ENCODE peak calls at places on chromosomes 13 and 19, in eight cellular contexts. One of them, this sample, is unnamed.

GRCh38 chr13:99971576-99972189 is at the start of gene ZIC5:
- DNase-seq in activated CD4-positive, alpha-beta T cell treated with anti-CD3 and anti-CD28 coated beads for 24 hours: no peak
- DNase-seq in stimulated activated CD4-positive, alpha-beta T cell treated with anti-CD3 and anti-CD28 coated beads, Interleukin-15, amount 100 ng/mL, for 1 hour: no peak
- DNase-seq in occipital lobe: no peak
- DNase-seq in Daoy: peak
- DNase-seq in fibroblast of mammary gland: no peak
- DNase-seq in cortex of kidney: no peak
- DNase-seq in iPS DF 6.9: no peak
- DNase-seq in this sample: no peak

GRCh38 chr13:32153056-32153455 is 121.5 kb downstream of the FRY start:
- DNase-seq in iPS DF 6.9: no peak
- DNase-seq in occipital lobe: no peak
- DNase-seq in stimulated activated CD4-positive, alpha-beta T cell treated with anti-CD3 and anti-CD28 coated beads, Interleukin-15, amount 100 ng/mL, for 1 hour: no peak
- DNase-seq in cortex of kidney: no peak
- DNase-seq in Daoy: no peak
- DNase-seq in activated CD4-positive, alpha-beta T cell treated with anti-CD3 and anti-CD28 coated beads for 24 hours: no peak
- DNase-seq in fibroblast of mammary gland: peak
- DNase-seq in this sample: no peak

GRCh38 chr13:23578411-23579071 is 8.3 kb downstream of the TNFRSF19 start:
- DNase-seq in iPS DF 6.9: peak
- DNase-seq in Daoy: peak
- DNase-seq in activated CD4-positive, alpha-beta T cell treated with anti-CD3 and anti-CD28 coated beads for 24 hours: peak
- DNase-seq in cortex of kidney: no peak
- DNase-seq in occipital lobe: no peak
- DNase-seq in fibroblast of mammary gland: peak
- DNase-seq in stimulated activated CD4-positive, alpha-beta T cell treated with anti-CD3 and anti-CD28 coated beads, Interleukin-15, amount 100 ng/mL, for 1 hour: peak
- DNase-seq in this sample: peak

GRCh38 chr13:43388282-43389034 is 365.1 kb downstream of the DNAJC15 start:
- DNase-seq in cortex of kidney: no peak
- DNase-seq in Daoy: no peak
- DNase-seq in iPS DF 6.9: no peak
- DNase-seq in activated CD4-positive, alpha-beta T cell treated with anti-CD3 and anti-CD28 coated beads for 24 hours: no peak
- DNase-seq in occipital lobe: no peak
- DNase-seq in fibroblast of mammary gland: no peak
- DNase-seq in stimulated activated CD4-positive, alpha-beta T cell treated with anti-CD3 and anti-CD28 coated beads, Interleukin-15, amount 100 ng/mL, for 1 hour: no peak
- DNase-seq in this sample: no peak

GRCh38 chr19:37218592-37218935 is 550 bp downstream of the ZNF383 start:
- DNase-seq in stimulated activated CD4-positive, alpha-beta T cell treated with anti-CD3 and anti-CD28 coated beads, Interleukin-15, amount 100 ng/mL, for 1 hour: no peak
- DNase-seq in iPS DF 6.9: no peak
- DNase-seq in Daoy: peak
- DNase-seq in fibroblast of mammary gland: peak
- DNase-seq in cortex of kidney: no peak
- DNase-seq in activated CD4-positive, alpha-beta T cell treated with anti-CD3 and anti-CD28 coated beads for 24 hours: no peak
- DNase-seq in occipital lobe: no peak
- DNase-seq in this sample: no peak

GRCh38 chr19:4337906-4338440 is 654 bp downstream of the STAP2 start:
- DNase-seq in stimulated activated CD4-positive, alpha-beta T cell treated with anti-CD3 and anti-CD28 coated beads, Interleukin-15, amount 100 ng/mL, for 1 hour: no peak
- DNase-seq in activated CD4-positive, alpha-beta T cell treated with anti-CD3 and anti-CD28 coated beads for 24 hours: no peak
- DNase-seq in cortex of kidney: no peak
- DNase-seq in occipital lobe: no peak
- DNase-seq in Daoy: no peak
- DNase-seq in fibroblast of mammary gland: no peak
- DNase-seq in iPS DF 6.9: no peak
- DNase-seq in this sample: no peak

GRCh38 chr19:18789883-18790565 is 1.1 kb downstream of the COMP start:
- DNase-seq in Daoy: peak
- DNase-seq in iPS DF 6.9: no peak
- DNase-seq in cortex of kidney: no peak
- DNase-seq in activated CD4-positive, alpha-beta T cell treated with anti-CD3 and anti-CD28 coated beads for 24 hours: peak
- DNase-seq in stimulated activated CD4-positive, alpha-beta T cell treated with anti-CD3 and anti-CD28 coated beads, Interleukin-15, amount 100 ng/mL, for 1 hour: peak
- DNase-seq in occipital lobe: no peak
- DNase-seq in fibroblast of mammary gland: peak
- DNase-seq in this sample: no peak

GRCh38 chr19:47075179-47075811 is 26.9 kb upstream of the TMEM160 start:
- DNase-seq in fibroblast of mammary gland: no peak
- DNase-seq in iPS DF 6.9: no peak
- DNase-seq in occipital lobe: no peak
- DNase-seq in activated CD4-positive, alpha-beta T cell treated with anti-CD3 and anti-CD28 coated beads for 24 hours: no peak
- DNase-seq in stimulated activated CD4-positive, alpha-beta T cell treated with anti-CD3 and anti-CD28 coated beads, Interleukin-15, amount 100 ng/mL, for 1 hour: no peak
- DNase-seq in Daoy: no peak
- DNase-seq in cortex of kidney: no peak
- DNase-seq in this sample: no peak

GRCh38 chr13:73803997-73804396 is 330.2 kb downstream of the KLF12 start:
- DNase-seq in occipital lobe: no peak
- DNase-seq in Daoy: no peak
- DNase-seq in stimulated activated CD4-positive, alpha-beta T cell treated with anti-CD3 and anti-CD28 coated beads, Interleukin-15, amount 100 ng/mL, for 1 hour: no peak
- DNase-seq in iPS DF 6.9: no peak
- DNase-seq in cortex of kidney: no peak
- DNase-seq in activated CD4-positive, alpha-beta T cell treated with anti-CD3 and anti-CD28 coated beads for 24 hours: no peak
- DNase-seq in fibroblast of mammary gland: peak
- DNase-seq in this sample: no peak

GRCh38 chr13:31638577-31638976 is 100.7 kb upstream of the RXFP2 start:
- DNase-seq in stimulated activated CD4-positive, alpha-beta T cell treated with anti-CD3 and anti-CD28 coated beads, Interleukin-15, amount 100 ng/mL, for 1 hour: no peak
- DNase-seq in fibroblast of mammary gland: peak
- DNase-seq in cortex of kidney: no peak
- DNase-seq in activated CD4-positive, alpha-beta T cell treated with anti-CD3 and anti-CD28 coated beads for 24 hours: no peak
- DNase-seq in occipital lobe: no peak
- DNase-seq in iPS DF 6.9: no peak
- DNase-seq in Daoy: peak
- DNase-seq in this sample: no peak

GRCh38 chr13:23509781-23510543 is 60.2 kb upstream of the TNFRSF19 start:
- DNase-seq in cortex of kidney: no peak
- DNase-seq in iPS DF 6.9: no peak
- DNase-seq in fibroblast of mammary gland: peak
- DNase-seq in occipital lobe: no peak
- DNase-seq in stimulated activated CD4-positive, alpha-beta T cell treated with anti-CD3 and anti-CD28 coated beads, Interleukin-15, amount 100 ng/mL, for 1 hour: no peak
- DNase-seq in activated CD4-positive, alpha-beta T cell treated with anti-CD3 and anti-CD28 coated beads for 24 hours: no peak
- DNase-seq in Daoy: peak
- DNase-seq in this sample: no peak

GRCh38 chr19:6925801-6926751 is 38.7 kb downstream of the ADGRE1 start:
- DNase-seq in iPS DF 6.9: no peak
- DNase-seq in fibroblast of mammary gland: no peak
- DNase-seq in activated CD4-positive, alpha-beta T cell treated with anti-CD3 and anti-CD28 coated beads for 24 hours: peak
- DNase-seq in cortex of kidney: no peak
- DNase-seq in occipital lobe: no peak
- DNase-seq in Daoy: peak
- DNase-seq in stimulated activated CD4-positive, alpha-beta T cell treated with anti-CD3 and anti-CD28 coated beads, Interleukin-15, amount 100 ng/mL, for 1 hour: peak
- DNase-seq in this sample: peak

GRCh38 chr13:38334845-38335244 is 14.8 kb upstream of the UFM1 start:
- DNase-seq in fibroblast of mammary gland: no peak
- DNase-seq in iPS DF 6.9: no peak
- DNase-seq in activated CD4-positive, alpha-beta T cell treated with anti-CD3 and anti-CD28 coated beads for 24 hours: no peak
- DNase-seq in occipital lobe: no peak
- DNase-seq in cortex of kidney: no peak
- DNase-seq in Daoy: no peak
- DNase-seq in stimulated activated CD4-positive, alpha-beta T cell treated with anti-CD3 and anti-CD28 coated beads, Interleukin-15, amount 100 ng/mL, for 1 hour: no peak
- DNase-seq in this sample: no peak

This sample was measured in stimulated activated CD8-positive, alpha-beta memory T cell treated with anti-CD3 and anti-CD28 coated beads, Interleukin-2, amount 100 ng/mL, for 48 hours.